ENCODE peak calls at places on chromosomes 2 and 18, in five cellular contexts. One of them, this sample, is unnamed.

GRCh38 chr2:160293401-160293911 is 93.4 kb upstream of the ITGB6 start:
- DNase-seq in foreskin fibroblast: peak
- DNase-seq in cardiac muscle cell: no peak
- DNase-seq in mesendoderm: peak
- DNase-seq in neuronal stem cell: no peak
- DNase-seq in this sample: no peak

GRCh38 chr2:177466337-177467195 is 74.0 kb downstream of the AGPS start:
- DNase-seq in cardiac muscle cell: no peak
- DNase-seq in mesendoderm: no peak
- DNase-seq in foreskin fibroblast: peak
- DNase-seq in neuronal stem cell: no peak
- DNase-seq in this sample: no peak

GRCh38 chr2:36780231-36780808 is 83.8 kb downstream of the VIT start:
- DNase-seq in mesendoderm: peak
- DNase-seq in cardiac muscle cell: peak
- DNase-seq in foreskin fibroblast: peak
- DNase-seq in neuronal stem cell: peak
- DNase-seq in this sample: no peak

GRCh38 chr2:214630402-214631035 is 179.0 kb downstream of the BARD1 start:
- DNase-seq in foreskin fibroblast: no peak
- DNase-seq in mesendoderm: peak
- DNase-seq in cardiac muscle cell: no peak
- DNase-seq in neuronal stem cell: no peak
- DNase-seq in this sample: peak

GRCh38 chr2:191041418-191042161 is 27.6 kb upstream of the STAT1 start:
- DNase-seq in mesendoderm: peak
- DNase-seq in neuronal stem cell: no peak
- DNase-seq in cardiac muscle cell: no peak
- DNase-seq in foreskin fibroblast: peak
- DNase-seq in this sample: no peak

GRCh38 chr2:215080545-215080944 is 57.9 kb downstream of the ABCA12 start:
- DNase-seq in foreskin fibroblast: no peak
- DNase-seq in cardiac muscle cell: peak
- DNase-seq in mesendoderm: no peak
- DNase-seq in neuronal stem cell: no peak
- DNase-seq in this sample: no peak

GRCh38 chr18:73848656-73849055 is 299.0 kb downstream of the FBXO15 start:
- DNase-seq in neuronal stem cell: no peak
- DNase-seq in mesendoderm: no peak
- DNase-seq in foreskin fibroblast: peak
- DNase-seq in cardiac muscle cell: no peak
- DNase-seq in this sample: no peak

GRCh38 chr18:7319161-7319560 is 88.3 kb downstream of the LRRC30 start:
- DNase-seq in mesendoderm: no peak
- DNase-seq in neuronal stem cell: no peak
- DNase-seq in cardiac muscle cell: no peak
- DNase-seq in foreskin fibroblast: no peak
- DNase-seq in this sample: no peak

GRCh38 chr2:237744613-237745249 is 53.8 kb upstream of the RBM44 start:
- DNase-seq in foreskin fibroblast: no peak
- DNase-seq in mesendoderm: peak
- DNase-seq in cardiac muscle cell: peak
- DNase-seq in neuronal stem cell: peak
- DNase-seq in this sample: peak

DNA sequence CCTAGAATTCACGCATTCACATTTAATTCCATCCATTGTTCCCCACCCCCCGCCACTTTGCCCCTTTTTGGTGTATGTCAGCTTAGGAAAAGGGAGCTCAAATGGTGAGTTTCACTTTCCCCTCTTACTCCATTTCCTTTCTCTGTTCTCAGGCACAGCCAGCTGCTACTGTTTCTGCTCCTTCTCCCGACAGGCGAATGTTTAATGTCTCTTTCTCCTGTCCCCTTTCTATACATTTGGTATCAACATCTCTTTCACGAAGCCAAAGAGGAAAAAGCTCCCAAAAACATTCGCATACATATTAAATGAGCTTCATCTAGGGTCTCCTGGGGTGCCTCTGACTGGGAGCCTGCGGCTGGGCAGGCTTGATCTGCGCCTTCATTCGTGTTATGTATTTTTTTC is 124.2 kb upstream of the SATB2 start:
- DNase-seq in neuronal stem cell: no peak
- DNase-seq in foreskin fibroblast: no peak
- DNase-seq in cardiac muscle cell: peak
- DNase-seq in mesendoderm: peak
- DNase-seq in this sample: no peak
- H3K4me3 ChIP-seq in neuronal stem cell: no peak
- H3K4me3 ChIP-seq in foreskin fibroblast: peak
- H3K4me3 ChIP-seq in cardiac muscle cell: no peak
- H3K4me3 ChIP-seq in mesendoderm: no peak
- H3K4me3 ChIP-seq in this sample: no peak

GRCh38 chr2:67917332-67918054 is 145.3 kb downstream of the C1D start:
- DNase-seq in neuronal stem cell: no peak
- DNase-seq in cardiac muscle cell: no peak
- DNase-seq in foreskin fibroblast: peak
- DNase-seq in mesendoderm: peak
- DNase-seq in this sample: no peak
- H3K4me3 ChIP-seq in neuronal stem cell: no peak
- H3K4me3 ChIP-seq in cardiac muscle cell: no peak
- H3K4me3 ChIP-seq in foreskin fibroblast: no peak
- H3K4me3 ChIP-seq in mesendoderm: no peak
- H3K4me3 ChIP-seq in this sample: no peak

GRCh38 chr2:197786010-197786877 is 1.1 kb upstream of the BOLL start:
- DNase-seq in mesendoderm: peak
- DNase-seq in foreskin fibroblast: no peak
- DNase-seq in cardiac muscle cell: peak
- DNase-seq in neuronal stem cell: peak
- DNase-seq in this sample: no peak
- H3K4me3 ChIP-seq in mesendoderm: no peak
- H3K4me3 ChIP-seq in foreskin fibroblast: peak
- H3K4me3 ChIP-seq in cardiac muscle cell: peak
- H3K4me3 ChIP-seq in neuronal stem cell: peak
- H3K4me3 ChIP-seq in this sample: no peak

GRCh38 chr18:498901-499300 is 1.6 kb downstream of the COLEC12 start:
- DNase-seq in neuronal stem cell: no peak
- DNase-seq in foreskin fibroblast: no peak
- DNase-seq in mesendoderm: peak
- DNase-seq in cardiac muscle cell: no peak
- DNase-seq in this sample: no peak

GRCh38 chr18:501406-501714 is 859 bp upstream of the COLEC12 start:
- DNase-seq in foreskin fibroblast: no peak
- DNase-seq in mesendoderm: peak
- DNase-seq in neuronal stem cell: no peak
- DNase-seq in cardiac muscle cell: no peak
- DNase-seq in this sample: no peak

GRCh38 chr18:500230-500555 is 308 bp downstream of the COLEC12 start:
- DNase-seq in cardiac muscle cell: peak
- DNase-seq in neuronal stem cell: peak
- DNase-seq in foreskin fibroblast: no peak
- DNase-seq in mesendoderm: peak
- DNase-seq in this sample: no peak

GRCh38 chr18:499351-500229 is 911 bp downstream of the COLEC12 start:
- DNase-seq in cardiac muscle cell: peak
- DNase-seq in foreskin fibroblast: peak
- DNase-seq in neuronal stem cell: no peak
- DNase-seq in mesendoderm: peak
- DNase-seq in this sample: peak

GRCh38 chr18:500556-501405 is at the start of gene COLEC12:
- DNase-seq in neuronal stem cell: peak
- DNase-seq in cardiac muscle cell: peak
- DNase-seq in foreskin fibroblast: no peak
- DNase-seq in mesendoderm: peak
- DNase-seq in this sample: peak
- H3K4me3 ChIP-seq in neuronal stem cell: peak
- H3K4me3 ChIP-seq in cardiac muscle cell: peak
- H3K4me3 ChIP-seq in foreskin fibroblast: peak
- H3K4me3 ChIP-seq in mesendoderm: peak
- H3K4me3 ChIP-seq in this sample: peak

GRCh38 chr2:130963058-130963848 is 126.5 kb downstream of the ARHGEF4 start:
- DNase-seq in foreskin fibroblast: no peak
- DNase-seq in neuronal stem cell: no peak
- DNase-seq in cardiac muscle cell: peak
- DNase-seq in mesendoderm: no peak
- DNase-seq in this sample: peak
- H3K4me3 ChIP-seq in foreskin fibroblast: no peak
- H3K4me3 ChIP-seq in neuronal stem cell: peak
- H3K4me3 ChIP-seq in cardiac muscle cell: peak
- H3K4me3 ChIP-seq in mesendoderm: no peak
- H3K4me3 ChIP-seq in this sample: peak

GRCh38 chr2:11719230-11719977 is 27.0 kb upstream of the LPIN1 start:
- DNase-seq in neuronal stem cell: no peak
- DNase-seq in foreskin fibroblast: no peak
- DNase-seq in mesendoderm: no peak
- DNase-seq in cardiac muscle cell: no peak
- DNase-seq in this sample: no peak
- H3K4me3 ChIP-seq in neuronal stem cell: no peak
- H3K4me3 ChIP-seq in foreskin fibroblast: no peak
- H3K4me3 ChIP-seq in mesendoderm: no peak
- H3K4me3 ChIP-seq in cardiac muscle cell: no peak
- H3K4me3 ChIP-seq in this sample: no peak

DNA sequence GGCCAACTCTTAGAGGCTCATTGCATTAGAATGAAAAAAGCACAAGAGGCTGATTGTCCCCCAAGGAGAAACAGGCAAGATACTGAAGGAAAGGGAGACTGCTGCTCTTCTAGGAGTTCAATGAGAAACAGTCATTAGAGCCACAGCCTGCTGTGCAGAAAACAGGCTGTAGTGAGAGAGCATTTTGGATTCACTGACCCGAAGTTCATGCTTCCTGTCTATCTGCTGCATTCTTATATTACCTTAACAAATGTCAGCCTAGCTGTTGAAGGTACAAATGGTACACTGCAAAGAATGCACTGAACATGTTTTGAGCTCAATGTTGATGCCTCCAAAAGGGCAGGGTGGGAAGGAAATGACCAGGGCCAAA is 423.4 kb downstream of the SETBP1 start:
- DNase-seq in mesendoderm: no peak
- DNase-seq in neuronal stem cell: no peak
- DNase-seq in foreskin fibroblast: no peak
- DNase-seq in cardiac muscle cell: no peak
- DNase-seq in this sample: no peak
- H3K4me3 ChIP-seq in mesendoderm: no peak
- H3K4me3 ChIP-seq in neuronal stem cell: no peak
- H3K4me3 ChIP-seq in foreskin fibroblast: no peak
- H3K4me3 ChIP-seq in cardiac muscle cell: no peak
- H3K4me3 ChIP-seq in this sample: no peak

DNA sequence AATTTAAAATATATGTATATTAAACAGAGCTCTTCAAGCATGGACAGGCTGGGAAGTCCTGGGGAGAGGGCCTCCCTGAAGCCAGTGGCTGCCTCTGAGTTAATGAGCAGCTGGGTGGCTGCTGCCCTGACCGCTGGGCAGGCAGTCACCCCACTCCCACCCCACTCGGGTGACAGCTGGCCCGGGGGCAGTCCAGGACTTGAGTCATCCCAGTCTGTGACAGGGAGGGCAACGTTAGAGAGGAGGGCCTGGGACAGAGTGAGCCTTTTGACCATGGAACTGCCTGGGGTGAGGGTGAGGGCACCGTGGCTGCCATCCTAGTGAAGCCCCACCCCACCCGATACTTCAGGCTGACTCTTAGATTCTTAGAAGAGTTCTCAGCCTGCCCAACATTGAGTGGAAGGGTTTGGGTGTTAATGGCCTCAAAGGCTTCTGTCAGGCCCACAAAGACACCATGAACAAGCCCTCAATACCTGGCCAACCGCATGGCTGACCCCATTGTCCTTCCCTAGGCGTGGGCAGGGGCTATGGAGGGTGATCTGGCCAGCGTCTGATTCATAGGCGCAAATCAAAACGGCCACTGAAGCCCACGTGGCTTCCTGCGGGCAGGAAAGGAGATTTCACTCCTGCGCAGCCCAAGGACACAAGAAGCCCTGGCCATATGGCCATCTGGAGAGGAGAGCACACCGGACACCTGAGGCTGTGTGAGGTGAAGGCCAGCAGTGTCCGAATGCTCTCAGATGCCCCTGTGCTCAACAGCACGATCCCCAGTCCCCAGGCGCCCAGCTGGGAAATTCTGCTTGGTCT is 47.5 kb downstream of the MRPS5 start:
- DNase-seq in mesendoderm: no peak
- DNase-seq in neuronal stem cell: no peak
- DNase-seq in foreskin fibroblast: no peak
- DNase-seq in cardiac muscle cell: no peak
- DNase-seq in this sample: peak
- H3K4me3 ChIP-seq in mesendoderm: no peak
- H3K4me3 ChIP-seq in neuronal stem cell: no peak
- H3K4me3 ChIP-seq in foreskin fibroblast: no peak
- H3K4me3 ChIP-seq in cardiac muscle cell: no peak
- H3K4me3 ChIP-seq in this sample: no peak

DNA sequence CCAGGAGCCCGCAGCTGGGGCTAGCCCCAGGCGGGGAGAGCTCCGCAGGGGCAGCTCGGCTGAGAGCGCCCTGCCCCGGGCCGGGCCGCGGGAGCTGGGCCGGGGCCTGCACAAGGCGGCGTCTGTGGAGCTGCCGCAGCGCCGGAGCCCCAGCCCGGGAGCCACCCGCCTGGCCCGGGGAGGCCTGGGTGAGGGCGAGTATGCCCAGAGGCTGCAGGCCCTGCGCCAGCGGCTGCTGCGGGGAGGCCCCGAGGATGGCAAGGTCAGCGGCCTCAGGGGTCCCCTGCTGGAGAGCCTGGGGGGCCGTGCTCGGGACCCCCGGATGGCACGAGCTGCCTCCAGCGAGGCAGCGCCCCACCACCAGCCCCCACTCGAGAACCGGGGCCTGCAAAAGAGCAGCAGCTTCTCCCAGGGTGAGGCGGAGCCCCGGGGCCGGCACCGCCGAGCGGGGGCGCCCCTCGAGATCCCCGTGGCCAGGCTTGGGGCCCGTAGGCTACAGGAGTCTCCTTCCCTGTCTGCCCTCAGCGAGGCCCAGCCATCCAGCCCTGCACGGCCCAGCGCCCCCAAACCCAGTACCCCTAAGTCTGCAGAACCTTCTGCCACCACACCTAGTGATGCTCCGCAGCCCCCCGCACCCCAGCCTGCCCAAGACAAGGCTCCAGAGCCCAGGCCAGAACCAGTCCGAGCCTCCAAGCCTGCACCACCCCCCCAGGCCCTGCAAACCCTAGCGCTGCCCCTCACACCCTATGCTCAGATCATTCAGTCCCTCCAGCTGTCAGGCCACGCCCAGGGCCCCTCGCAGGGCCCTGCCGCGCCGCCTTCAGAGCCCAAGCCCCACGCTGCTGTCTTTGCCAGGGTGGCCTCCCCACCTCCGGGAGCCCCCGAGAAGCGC is 15.0 kb upstream of the GMPPA start:
- DNase-seq in mesendoderm: no peak
- DNase-seq in cardiac muscle cell: no peak
- DNase-seq in neuronal stem cell: no peak
- DNase-seq in foreskin fibroblast: no peak
- DNase-seq in this sample: no peak
- H3K4me3 ChIP-seq in mesendoderm: no peak
- H3K4me3 ChIP-seq in cardiac muscle cell: no peak
- H3K4me3 ChIP-seq in neuronal stem cell: no peak
- H3K4me3 ChIP-seq in foreskin fibroblast: no peak
- H3K4me3 ChIP-seq in this sample: no peak

This sample was measured in WERI-Rb-1.